ENCODE peak calls at places on chromosomes 4 and X, in four cellular contexts. R is stimulated activated CD4-positive, alpha-beta T cell treated with anti-CD3 and anti-CD28 coated beads, TNF-alpha, amount 100 ng/mL, for 48 hours; Z is posterior cingulate gyrus; Y is neural crest cell. O is an unnamed sample.

GRCh38 chr4:174563399-174563798 is 41.1 kb upstream of the HPGD start:
- DNase-seq in R (no peak), Z (no peak), Y (no peak), O (no peak)

GRCh38 chrX:110042521-110042920 is 39.6 kb downstream of the TMEM164 start:
- DNase-seq in R (no peak), Z (no peak), Y (no peak), O (no peak)

GRCh38 chrX:47568656-47569295 is 7.8 kb downstream of the ARAF start:
- DNase-seq in R (no peak), Z (no peak), Y (peak; percentile 14), O (no peak)

GRCh38 chrX:46713672-46714487 is 45.0 kb downstream of the SLC9A7 start:
- DNase-seq in R (no peak), Z (no peak), Y (no peak), O (no peak)

GRCh38 chrX:28491322-28491721 is 95.9 kb upstream of the IL1RAPL1 start:
- DNase-seq in R (no peak), Z (no peak), Y (no peak), O (no peak)

GRCh38 chr4:34422472-34422871 is 1821.8 kb downstream of the ARAP2 start:
- DNase-seq in R (no peak), Z (no peak), Y (no peak), O (no peak)

GRCh38 chrX:20571611-20572010 is 304.9 kb upstream of the RPS6KA3 start:
- DNase-seq in R (no peak), Z (no peak), Y (no peak), O (no peak)

GRCh38 chrX:18994713-18995112 is 10.8 kb upstream of the PHKA2 start:
- DNase-seq in R (no peak), Z (no peak), Y (no peak), O (no peak)

GRCh38 chr4:37988670-37989069 is 28.5 kb downstream of the PTTG2 start:
- DNase-seq in R (no peak), Z (no peak), Y (no peak), O (no peak)

GRCh38 chr4:114226178-114226577 is 246.7 kb upstream of the ARSJ start:
- DNase-seq in R (no peak), Z (no peak), Y (no peak), O (no peak)